ENCODE peak calls at places on chromosome 20, in six cellular contexts. T, J, E, K, Z and D are unnamed samples.

GRCh38 chr20:20375862-20376261 is 8.0 kb downstream of the INSM1 start:
- DNase-seq in T (no peak), J (no peak), E (no peak), K (no peak), Z (no peak), D (no peak)

GRCh38 chr20:57048027-57048869 is 218.2 kb downstream of the BMP7 start:
- DNase-seq in T (no peak), J (no peak), E (no peak), K (peak), Z (peak), D (no peak)

GRCh38 chr20:51862796-51863195 is 60.5 kb upstream of the SALL4 start:
- DNase-seq in T (no peak), J (no peak), E (peak), K (no peak), Z (no peak), D (no peak)

GRCh38 chr20:59253325-59253724 is 47.1 kb upstream of the EDN3 start:
- DNase-seq in T (no peak), J (no peak), E (no peak), K (no peak), Z (no peak), D (no peak)

GRCh38 chr20:4192378-4193048 is 177.2 kb upstream of the RNF24 start:
- DNase-seq in T (no peak), J (no peak), E (peak), K (no peak), Z (peak), D (no peak)

GRCh38 chr20:49811825-49812462 is 684 bp upstream of the SLC9A8 start:
- DNase-seq in T (no peak), J (no peak), E (peak), K (no peak), Z (no peak), D (no peak)

GRCh38 chr20:20303742-20304141 is 64.2 kb upstream of the INSM1 start:
- DNase-seq in T (no peak), J (no peak), E (no peak), K (no peak), Z (no peak), D (no peak)

GRCh38 chr20:49637238-49637637 is 69.3 kb upstream of the PTGIS start:
- DNase-seq in T (no peak), J (no peak), E (no peak), K (no peak), Z (no peak), D (no peak)

GRCh38 chr20:3981132-3981452 is 34.3 kb downstream of the RNF24 start:
- DNase-seq in T (no peak), J (no peak), E (no peak), K (no peak), Z (no peak), D (no peak)

GRCh38 chr20:53948383-53949318 is 121.7 kb downstream of the BCAS1 start:
- DNase-seq in T (no peak), J (no peak), E (no peak), K (no peak), Z (no peak), D (peak)

GRCh38 chr20:25218492-25218891 is 23.0 kb downstream of the ENTPD6 start:
- DNase-seq in T (no peak), J (peak), E (no peak), K (no peak), Z (no peak), D (no peak)

GRCh38 chr20:25219365-25219764 is 23.9 kb downstream of the ENTPD6 start:
- DNase-seq in T (no peak), J (peak), E (no peak), K (no peak), Z (no peak), D (no peak)

GRCh38 chr20:25221592-25222460 is 26.1 kb upstream of the PYGB start:
- DNase-seq in T (peak), J (peak), E (peak), K (no peak), Z (no peak), D (no peak)

GRCh38 chr20:25220810-25221591 is 25.5 kb downstream of the ENTPD6 start:
- DNase-seq in T (no peak), J (peak), E (no peak), K (no peak), Z (no peak), D (no peak)

GRCh38 chr20:25220021-25220730 is 24.7 kb downstream of the ENTPD6 start:
- DNase-seq in T (no peak), J (peak), E (no peak), K (no peak), Z (peak), D (no peak)
- TF ChIP-seq CTCF in T (no peak), J (no peak), E (peak), K (peak), Z (peak), D (no peak)

DNA sequence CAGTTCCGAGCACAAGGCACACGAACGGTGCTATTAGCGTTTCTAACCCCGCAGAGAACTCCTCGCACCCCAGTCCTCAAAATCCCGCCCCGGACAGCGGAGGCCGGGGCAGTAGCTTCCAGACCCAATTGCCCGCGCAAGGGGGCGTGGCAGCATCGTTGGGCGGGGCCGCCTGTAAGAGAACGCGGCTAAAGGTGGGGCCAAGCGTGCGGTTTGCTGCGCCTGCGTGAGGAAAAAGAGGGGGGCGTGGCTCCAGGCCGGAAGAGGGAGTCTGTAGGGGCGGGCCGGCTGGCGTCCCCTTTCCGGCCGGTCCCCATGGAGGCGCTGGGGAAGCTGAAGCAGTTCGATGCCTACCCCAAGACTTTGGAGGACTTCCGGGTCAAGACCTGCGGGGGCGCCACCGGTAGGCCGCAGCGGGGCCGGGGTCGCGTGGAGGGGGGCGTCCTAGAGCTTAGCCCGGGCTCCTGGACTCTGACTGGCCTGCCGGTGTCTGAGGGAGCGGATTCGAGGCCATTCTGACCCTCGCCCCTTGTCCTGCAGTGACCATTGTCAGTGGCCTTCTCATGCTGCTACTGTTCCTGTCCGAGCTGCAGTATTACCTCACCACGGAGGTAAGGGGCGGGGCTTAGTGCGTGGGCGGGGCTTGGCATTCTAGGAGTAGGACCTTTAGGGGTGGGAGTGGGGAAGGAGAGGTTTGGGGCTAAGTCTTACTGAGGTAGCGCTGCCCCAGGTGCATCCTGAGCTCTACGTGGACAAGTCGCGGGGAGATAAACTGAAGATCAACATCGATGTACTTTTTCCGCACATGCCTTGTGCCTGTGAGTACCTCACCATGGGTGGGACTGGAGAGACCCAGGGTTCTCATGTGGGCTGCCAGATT is at the start of gene ERGIC3:
- DNase-seq in T (peak), J (peak), E (peak), K (peak), Z (peak), D (peak)
- TF ChIP-seq CTCF in T (no peak), J (no peak), E (no peak), K (peak), Z (no peak), D (no peak)

GRCh38 chr20:39105551-39105950 is 143.4 kb downstream of the DHX35 start:
- DNase-seq in T (no peak), J (no peak), E (no peak), K (no peak), Z (no peak), D (no peak)
- TF ChIP-seq CTCF in T (no peak), J (no peak), E (no peak), K (no peak), Z (no peak), D (no peak)

GRCh38 chr20:44598413-44599290 is 16.3 kb downstream of the PKIG start:
- DNase-seq in T (no peak), J (no peak), E (peak), K (no peak), Z (peak), D (no peak)
- TF ChIP-seq CTCF in T (no peak), J (no peak), E (peak), K (no peak), Z (peak), D (no peak)

DNA sequence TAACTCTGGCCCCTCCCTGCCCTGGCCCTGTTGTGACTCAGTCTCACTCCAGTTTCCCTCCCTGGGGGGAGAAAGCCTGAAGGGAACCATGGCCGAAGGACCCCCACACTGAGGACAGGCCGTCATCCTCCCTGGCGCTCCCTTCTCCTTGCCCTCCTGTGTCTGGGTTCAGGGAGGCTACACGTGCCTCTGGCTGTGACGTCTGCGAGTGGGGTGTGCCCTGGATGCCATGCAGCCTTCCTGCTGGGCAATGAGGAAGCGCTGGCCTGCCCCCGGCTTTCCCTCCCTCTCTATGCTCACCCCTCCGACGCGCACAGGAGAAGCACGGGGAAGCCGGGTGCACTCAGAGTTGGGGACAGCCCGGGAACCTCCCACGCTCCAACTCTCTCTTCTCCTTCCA is 9.1 kb downstream of the BHLHE23 start:
- DNase-seq in T (no peak), J (no peak), E (no peak), K (no peak), Z (no peak), D (no peak)
- TF ChIP-seq CTCF in T (no peak), J (no peak), E (no peak), K (no peak), Z (no peak), D (no peak)

DNA sequence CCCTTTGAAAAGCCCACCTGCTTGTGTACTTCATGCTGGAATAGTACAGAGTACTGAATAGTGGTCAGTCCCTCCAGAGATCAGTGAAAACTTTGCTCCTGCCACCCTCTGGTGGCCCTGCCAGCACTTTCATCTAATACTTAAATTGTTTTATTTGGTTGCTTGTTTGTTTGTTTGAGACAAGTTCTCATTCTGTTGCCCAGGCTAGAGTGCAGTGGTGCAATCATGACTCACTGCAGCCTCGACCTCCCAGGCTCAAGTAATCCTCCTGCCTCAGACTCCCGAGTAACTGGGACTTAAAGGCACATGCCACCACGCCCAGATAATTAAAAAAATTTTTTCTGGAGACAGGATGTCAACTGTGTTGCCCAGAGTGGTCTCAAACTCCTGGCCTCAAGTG is 9.1 kb downstream of the FAM83D start:
- DNase-seq in T (no peak), J (no peak), E (peak), K (no peak), Z (peak), D (no peak)
- TF ChIP-seq CTCF in T (no peak), J (no peak), E (peak), K (no peak), Z (peak), D (no peak)

GRCh38 chr20:32507998-32508774 is 76.9 kb downstream of the NOL4L start:
- DNase-seq in T (no peak), J (no peak), E (no peak), K (no peak), Z (no peak), D (no peak)
- TF ChIP-seq CTCF in T (no peak), J (no peak), E (no peak), K (no peak), Z (no peak), D (no peak)

DNA sequence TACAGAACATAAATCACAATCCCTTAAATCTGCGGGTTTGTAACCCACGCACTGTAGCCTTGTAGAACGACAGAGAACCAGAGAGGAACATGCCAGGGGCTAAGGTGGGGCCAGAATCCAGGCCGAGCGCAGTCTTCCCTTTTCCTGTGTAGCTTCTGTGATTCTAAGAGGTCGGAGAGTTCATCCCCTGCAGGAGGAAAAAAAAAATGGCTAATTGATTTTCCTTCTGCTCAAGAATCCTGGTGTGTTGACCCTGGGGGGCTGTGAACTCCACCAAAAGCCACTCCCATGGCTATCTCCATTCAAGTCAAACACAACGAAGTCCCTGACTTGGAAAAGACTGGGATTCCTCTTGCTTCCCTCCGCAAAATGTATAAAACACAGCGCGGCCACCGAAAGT is 96.3 kb downstream of the SPTLC3 start:
- DNase-seq in T (no peak), J (no peak), E (no peak), K (peak), Z (no peak), D (no peak)
- TF ChIP-seq CTCF in T (no peak), J (no peak), E (no peak), K (no peak), Z (no peak), D (no peak)

GRCh38 chr20:31813611-31814010 is 5.5 kb upstream of the MYLK2 start:
- DNase-seq in T (no peak), J (no peak), E (no peak), K (no peak), Z (no peak), D (no peak)
- TF ChIP-seq CTCF in T (no peak), J (no peak), E (no peak), K (no peak), Z (no peak), D (no peak)